ENCODE peak calls at places on chromosomes 12 and 14, in nine cellular contexts. C, P, G, K, Z, Q, X, H and N are unnamed samples.

GRCh38 chr12:120861074-120861795 is 42.9 kb downstream of the SPPL3 start:
- DNase-seq in K (no peak), Z (no peak), X (no peak), P (no peak), C (no peak), H (no peak), G (no peak), Q (no peak), N (no peak)

GRCh38 chr12:70644836-70645235 is 7.6 kb upstream of the PTPRB start:
- DNase-seq in X (no peak), C (no peak), P (no peak), Z (no peak), H (no peak), K (no peak), Q (no peak), G (no peak), N (no peak)

GRCh38 chr14:51460051-51460450 is 191.7 kb upstream of the FRMD6 start:
- DNase-seq in C (no peak), H (no peak), K (no peak), G (no peak), P (no peak), Z (no peak), X (no peak), Q (peak), N (no peak)

GRCh38 chr12:55664826-55665225 is 28.1 kb downstream of the OR10P1 start:
- DNase-seq in X (no peak), G (no peak), H (no peak), P (no peak), K (no peak), C (no peak), Q (no peak), Z (no peak), N (no peak)

GRCh38 chr12:112170971-112171596 is 45.7 kb downstream of the TRAFD1 start:
- DNase-seq in Z (no peak), K (no peak), P (no peak), C (no peak), Q (no peak), H (no peak), G (no peak), X (no peak), N (no peak)

GRCh38 chr12:85057370-85057963 is 21.3 kb downstream of the LRRIQ1 start:
- DNase-seq in K (peak), H (peak), C (peak), Z (peak), G (no peak), Q (peak), X (peak), P (no peak), N (peak)

GRCh38 chr12:1773937-1774655 is 46.3 kb upstream of the LRTM2 start:
- DNase-seq in K (peak), Z (no peak), H (no peak), X (no peak), G (no peak), P (no peak), C (no peak), Q (no peak), N (peak)

GRCh38 chr14:104224516-104225281 is 86.3 kb downstream of the KIF26A start:
- DNase-seq in K (no peak), H (peak), C (peak), Q (no peak), G (no peak), P (peak), X (peak), Z (peak), N (no peak)

GRCh38 chr12:115160290-115161108 is 476.5 kb upstream of the TBX3 start:
- DNase-seq in H (no peak), G (no peak), Q (no peak), C (no peak), P (no peak), X (no peak), K (no peak), Z (no peak), N (no peak)

GRCh38 chr12:116564080-116564479 is 4.9 kb downstream of the MAP1LC3B2 start:
- DNase-seq in Q (no peak), C (no peak), H (no peak), X (no peak), G (no peak), K (no peak), Z (no peak), P (no peak), N (no peak)

GRCh38 chr14:104116544-104117340 is 21.6 kb upstream of the KIF26A start:
- DNase-seq in K (no peak), G (no peak), Q (no peak), C (no peak), Z (no peak), P (peak), X (peak), H (no peak), N (no peak)

GRCh38 chr12:78088391-78088832 is 257.7 kb downstream of the NAV3 start:
- DNase-seq in K (peak), H (no peak), G (no peak), C (no peak), X (no peak), Q (peak), Z (no peak), P (no peak), N (no peak)

GRCh38 chr14:100446572-100446971 is 123.4 kb downstream of the SLC25A47 start:
- DNase-seq in Q (no peak), X (peak), H (no peak), C (no peak), P (no peak), G (no peak), Z (peak), K (no peak), N (no peak)

GRCh38 chr12:109065154-109065852 is 12.9 kb downstream of the USP30 start:
- DNase-seq in Z (no peak), X (no peak), P (no peak), K (no peak), G (no peak), H (no peak), C (no peak), Q (peak), N (no peak)

GRCh38 chr12:3882896-3883564 is 9.8 kb upstream of the PARP11 start:
- DNase-seq in Z (no peak), Q (peak), X (no peak), G (no peak), K (peak), C (no peak), H (no peak), P (no peak), N (no peak)

GRCh38 chr12:100716658-100716948 is 78.0 kb upstream of the ANO4 start:
- DNase-seq in C (no peak), G (no peak), X (peak), K (peak), P (no peak), Q (peak), H (peak), Z (no peak), N (no peak)

GRCh38 chr14:86462193-86462592 is 932.2 kb downstream of the FLRT2 start:
- DNase-seq in Z (no peak), P (no peak), X (peak), G (no peak), C (no peak), Q (peak), H (peak), K (peak), N (peak)
- TF ChIP-seq CTCF in Z (no peak), P (no peak), X (peak), G (no peak), C (peak), Q (peak), H (peak), K (peak), N (peak)

GRCh38 chr14:99244299-99244959 is 27.6 kb downstream of the BCL11B start:
- DNase-seq in H (no peak), K (no peak), P (no peak), Q (no peak), X (no peak), C (no peak), Z (no peak), G (no peak), N (no peak)

GRCh38 chr14:99247091-99247729 is 24.8 kb downstream of the BCL11B start:
- DNase-seq in C (no peak), G (no peak), K (no peak), H (no peak), X (no peak), P (no peak), Q (no peak), Z (no peak), N (no peak)

GRCh38 chr14:99244960-99245340 is 27.0 kb downstream of the BCL11B start:
- DNase-seq in X (no peak), K (no peak), Q (no peak), P (no peak), G (no peak), H (no peak), C (no peak), Z (no peak), N (no peak)

GRCh38 chr14:99246536-99247083 is 25.4 kb downstream of the BCL11B start:
- DNase-seq in G (no peak), P (no peak), C (no peak), Z (no peak), K (no peak), H (no peak), Q (no peak), X (peak), N (no peak)

GRCh38 chr14:99245541-99246511 is 26.2 kb downstream of the BCL11B start:
- DNase-seq in Q (no peak), G (no peak), X (peak), P (no peak), C (peak), H (peak), Z (no peak), K (no peak), N (no peak)
- TF ChIP-seq CTCF in Q (no peak), G (no peak), X (no peak), P (no peak), C (no peak), H (no peak), Z (no peak), K (no peak), N (no peak)

DNA sequence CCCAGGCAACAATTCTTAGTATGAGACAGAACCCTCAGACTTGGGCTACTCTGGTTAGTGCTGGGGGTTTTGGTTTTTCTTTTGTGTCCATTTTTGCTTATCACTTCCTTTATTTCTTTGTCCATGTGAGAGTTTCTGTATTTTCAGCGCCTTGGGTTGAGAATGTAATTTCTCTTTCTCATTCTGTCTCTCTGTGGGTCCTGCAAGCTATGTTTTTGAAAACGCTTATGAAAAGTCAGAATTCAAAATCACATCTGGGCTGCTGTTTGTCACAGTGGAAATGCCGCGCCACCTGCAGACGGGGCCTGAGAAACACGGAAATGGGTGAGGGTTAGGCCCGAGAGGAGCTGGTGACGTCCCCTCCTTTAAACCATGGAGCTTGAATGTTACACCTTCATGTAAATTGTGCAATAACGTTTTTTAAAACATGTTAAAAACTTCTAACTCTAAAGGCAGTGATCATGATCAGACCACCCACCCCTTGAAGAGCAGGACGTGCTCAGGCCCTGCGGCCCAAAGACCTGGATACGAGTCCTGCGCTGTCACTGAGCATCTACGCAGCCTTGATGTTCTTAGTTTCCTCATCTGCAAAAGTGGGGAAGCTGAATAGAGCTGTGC is 26.1 kb downstream of the JDP2 start:
- DNase-seq in P (no peak), Q (no peak), G (no peak), X (peak), Z (peak), K (no peak), C (no peak), H (no peak), N (no peak)
- TF ChIP-seq CTCF in P (no peak), Q (no peak), G (no peak), X (no peak), Z (peak), K (no peak), C (no peak), H (no peak), N (no peak)

DNA sequence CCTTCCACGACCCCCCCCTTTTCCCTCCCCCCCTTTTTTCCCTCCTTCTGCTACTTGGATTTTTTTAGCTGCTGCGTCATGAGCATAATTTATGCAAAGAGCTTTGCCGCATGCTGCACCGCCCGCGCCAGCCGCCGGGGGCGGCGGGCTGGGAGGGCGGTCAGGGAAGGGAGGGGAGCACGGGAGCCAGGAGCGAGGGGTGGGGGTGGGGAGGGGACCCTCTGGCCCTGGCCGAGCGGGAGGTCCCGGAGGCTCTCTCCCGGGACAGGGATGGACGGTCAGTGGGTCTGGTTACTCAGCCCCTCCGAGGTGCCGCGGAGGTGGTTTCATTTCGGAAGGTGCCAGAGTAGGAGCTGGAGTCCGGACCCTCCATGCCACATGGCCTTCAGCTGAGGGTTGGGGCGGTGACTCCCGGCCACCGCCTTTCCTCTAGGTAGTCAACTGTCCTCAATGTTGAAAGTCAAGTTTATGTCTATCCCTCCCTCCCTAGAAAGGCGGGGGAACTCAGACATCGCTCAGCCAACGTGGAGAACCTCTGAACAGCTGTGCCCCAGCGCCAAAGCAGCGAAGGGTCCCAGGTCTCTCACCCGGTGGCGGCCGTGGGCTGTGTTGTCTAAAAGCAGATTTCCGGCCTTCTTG is at the start of gene POU6F1:
- DNase-seq in Q (peak), X (peak), Z (peak), G (peak), C (peak), H (peak), K (peak), P (peak), N (peak)
- TF ChIP-seq CTCF in Q (peak), X (peak), Z (peak), G (peak), C (peak), H (peak), K (peak), P (peak), N (peak)

GRCh38 chr12:127773520-127773919 is 493.4 kb upstream of the TMEM132C start:
- DNase-seq in Z (no peak), K (no peak), Q (no peak), H (no peak), C (no peak), X (peak), G (no peak), P (no peak), N (no peak)
- TF ChIP-seq CTCF in Z (peak), K (peak), Q (no peak), H (no peak), C (peak), X (no peak), G (no peak), P (no peak), N (no peak)

GRCh38 chr14:75881986-75882385 is 99.8 kb downstream of the TGFB3 start:
- DNase-seq in Z (no peak), P (no peak), Q (no peak), X (no peak), H (no peak), C (no peak), K (no peak), G (no peak), N (no peak)

GRCh38 chr14:75880512-75880911 is 101.3 kb downstream of the TGFB3 start:
- DNase-seq in P (no peak), Q (no peak), G (no peak), H (no peak), C (no peak), Z (no peak), X (peak), K (no peak), N (no peak)

GRCh38 chr14:75885829-75886228 is 96.0 kb downstream of the TGFB3 start:
- DNase-seq in Q (peak), K (peak), Z (no peak), P (no peak), C (no peak), X (no peak), G (no peak), H (no peak), N (peak)

GRCh38 chr14:75886661-75887348 is 95.0 kb downstream of the TGFB3 start:
- DNase-seq in P (no peak), X (no peak), Q (no peak), G (no peak), H (no peak), Z (no peak), K (no peak), C (no peak), N (peak)

GRCh38 chr14:75884198-75884611 is 97.6 kb downstream of the TGFB3 start:
- DNase-seq in C (no peak), P (no peak), Q (peak), G (no peak), H (peak), X (no peak), Z (no peak), K (peak), N (peak)
- TF ChIP-seq CTCF in C (peak), P (peak), Q (peak), G (no peak), H (peak), X (no peak), Z (no peak), K (peak), N (peak)

DNA sequence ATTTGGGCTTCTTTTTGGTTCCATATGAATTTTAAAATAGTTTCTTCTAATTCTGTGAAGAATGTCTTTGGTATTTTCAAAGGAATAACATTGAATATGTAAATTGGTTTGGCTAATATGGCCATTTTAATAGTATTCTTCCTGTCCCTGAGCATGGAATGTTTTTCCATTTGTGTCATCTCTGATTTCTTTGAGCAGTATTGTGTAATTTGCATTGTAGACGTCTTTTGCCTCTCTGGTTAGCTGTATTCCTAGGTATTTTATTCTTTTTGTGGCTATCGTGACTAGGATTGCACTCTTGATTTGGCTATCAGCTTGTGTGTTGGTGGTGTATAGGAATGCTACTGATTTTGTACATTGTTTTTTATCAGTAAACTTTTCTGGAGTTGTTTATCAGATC is 601.9 kb downstream of the SNAPC1 start:
- DNase-seq in H (no peak), Q (no peak), P (no peak), G (no peak), K (no peak), Z (no peak), C (no peak), X (no peak), N (no peak)
- TF ChIP-seq CTCF in H (no peak), Q (no peak), P (no peak), G (no peak), K (no peak), Z (no peak), C (no peak), X (no peak), N (no peak)